ENCODE peak calls at places on chromosomes 5 and 9, in four cellular contexts. F is H1, D is HepG2, E is GM12878. L is an unnamed sample.

GRCh38 chr5:60585618-60586017 is 114.3 kb downstream of the DEPDC1B start:
- DNase-seq in F (no peak), D (no peak), E (no peak), L (no peak)

GRCh38 chr5:59218424-59219045 is 635.7 kb downstream of the RAB3C start:
- DNase-seq in F (no peak), D (peak), E (no peak), L (no peak)

GRCh38 chr5:61649971-61650370 is 317.9 kb downstream of the ZSWIM6 start:
- DNase-seq in F (no peak), D (no peak), E (no peak), L (no peak)

GRCh38 chr5:72799721-72800120 is 16.7 kb upstream of the TNPO1 start:
- DNase-seq in F (no peak), D (no peak), E (no peak), L (no peak)

GRCh38 chr9:111632695-111633388 is 1.7 kb downstream of the DNAJC25 start:
- DNase-seq in F (no peak), D (no peak), E (no peak), L (no peak)

GRCh38 chr5:55853818-55854217 is 2.7 kb downstream of the IL31RA start:
- DNase-seq in F (no peak), D (no peak), E (no peak), L (no peak)

GRCh38 chr5:219492-219891 is 1.4 kb downstream of the SDHA start:
- DNase-seq in F (no peak), D (no peak), E (no peak), L (no peak)

GRCh38 chr9:75053869-75054268 is 25.8 kb upstream of the CARNMT1 start:
- DNase-seq in F (no peak), D (no peak), E (peak), L (no peak)

GRCh38 chr5:17316973-17317459 is 99.6 kb downstream of the BASP1 start:
- DNase-seq in F (no peak), D (no peak), E (peak), L (no peak)

GRCh38 chr5:123422433-123423277 is 548 bp downstream of the CEP120 start:
- DNase-seq in F (no peak), D (peak), E (no peak), L (peak)
- TF ChIP-seq SUZ12 in F (no peak), D (no peak), E (no peak), L (no peak)

DNA sequence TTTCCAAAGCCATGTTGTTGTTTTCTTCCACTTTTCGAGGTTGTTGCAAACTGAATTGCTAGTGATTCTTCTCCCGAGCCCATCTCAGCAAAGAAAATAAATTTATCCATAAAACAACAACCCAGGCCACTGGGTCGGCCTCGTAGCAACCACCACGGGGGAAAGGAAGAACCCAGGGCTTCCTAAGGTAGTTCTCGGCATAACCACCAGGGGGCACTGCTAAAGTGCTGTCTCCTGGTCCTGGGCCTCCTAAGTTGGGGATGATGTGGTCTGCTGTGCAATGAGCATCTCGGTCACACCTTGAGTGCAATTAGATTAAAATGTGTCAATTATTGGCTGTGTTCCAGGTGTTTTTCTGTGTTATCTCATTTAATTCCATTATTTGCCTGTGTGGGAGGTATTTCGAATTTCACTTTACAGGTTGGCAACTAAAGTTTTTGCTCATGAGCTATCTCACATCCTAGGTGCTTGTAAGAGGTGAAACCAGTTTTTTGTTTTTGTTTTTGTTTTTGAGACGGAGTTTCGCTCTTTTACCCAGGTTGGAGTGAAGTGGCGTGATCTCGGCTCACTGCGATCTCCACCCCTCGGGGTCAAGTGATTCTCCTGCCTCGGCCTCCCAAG is 102.8 kb upstream of the DAP start:
- DNase-seq in F (peak), D (peak), E (peak), L (peak)
- TF ChIP-seq SP1 in F (no peak), D (no peak), E (no peak), L (no peak)

DNA sequence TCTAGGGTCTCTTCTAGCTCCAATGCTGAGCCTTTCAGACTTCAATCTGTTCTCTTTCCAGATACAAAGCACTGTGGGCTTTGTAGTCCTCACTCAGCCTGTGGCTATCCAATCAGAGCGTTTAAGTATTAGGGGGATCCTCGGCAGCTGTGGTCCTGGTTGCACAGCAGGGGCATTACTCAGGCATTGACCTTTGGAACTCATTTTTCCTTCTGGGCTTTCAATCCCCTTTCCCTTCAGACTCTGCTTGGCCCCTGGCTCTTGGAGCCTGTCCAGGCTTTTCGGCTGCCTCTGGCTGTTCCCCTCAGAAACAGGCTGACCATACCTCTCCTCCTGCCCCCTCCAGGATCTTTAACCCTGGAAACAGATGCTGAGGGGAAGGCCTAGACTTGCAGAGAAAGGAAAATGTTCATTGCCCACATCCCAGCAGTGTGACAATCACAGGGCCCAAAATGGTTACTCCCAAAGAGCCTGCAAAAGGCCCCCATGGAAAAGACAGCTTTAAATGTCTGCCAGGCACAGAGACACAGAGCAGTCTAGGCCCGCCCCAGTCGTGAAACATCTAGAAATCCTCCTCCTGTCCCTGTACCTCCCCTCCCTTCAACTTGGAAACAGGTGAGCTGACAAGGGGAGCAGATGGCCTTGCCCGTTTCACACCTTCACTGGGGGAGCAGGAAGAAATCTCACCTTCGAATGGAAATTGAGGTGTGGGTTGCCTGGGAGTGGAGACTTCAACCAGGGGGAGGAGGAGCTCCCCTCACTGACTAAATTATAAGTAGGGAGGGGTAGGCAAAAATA is 13.7 kb downstream of the C1QTNF2 start:
- DNase-seq in F (no peak), D (no peak), E (no peak), L (no peak)
- TF ChIP-seq SUZ12 in F (no peak), D (no peak), E (no peak), L (no peak)

GRCh38 chr9:136577941-136578619 is 32.2 kb upstream of the NOTCH1 start:
- DNase-seq in F (no peak), D (no peak), E (no peak), L (no peak)
- TF ChIP-seq SP1 in F (no peak), D (no peak), E (no peak), L (no peak)

DNA sequence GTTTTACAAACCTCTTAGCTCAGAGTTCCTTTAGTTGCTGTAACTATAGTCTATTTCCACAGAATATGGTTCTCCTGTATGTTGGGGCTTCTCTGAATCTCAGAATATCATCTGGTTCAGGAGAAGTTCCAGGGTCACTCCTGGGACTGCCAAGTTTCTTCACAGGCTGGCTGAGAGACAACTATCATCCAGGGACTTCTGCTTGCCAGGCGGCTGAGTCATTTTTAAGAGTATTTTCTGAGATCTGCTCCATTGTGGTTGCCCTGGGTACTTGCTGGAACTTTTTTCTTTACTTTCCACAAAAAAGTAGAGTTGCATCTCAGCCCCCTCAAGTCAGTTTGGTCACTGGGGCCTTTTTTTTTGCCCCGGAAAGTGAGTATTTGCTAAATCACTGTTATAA is 566.5 kb downstream of the LRRC70 start:
- DNase-seq in F (no peak), D (no peak), E (no peak), L (no peak)
- TF ChIP-seq SUZ12 in F (no peak), D (no peak), E (no peak), L (no peak)

GRCh38 chr5:110738503-110738811 is 350 bp upstream of the SLC25A46 start:
- DNase-seq in F (no peak), D (no peak), E (no peak), L (peak)

GRCh38 chr5:110734101-110734500 is 4.7 kb upstream of the SLC25A46 start:
- DNase-seq in F (no peak), D (no peak), E (no peak), L (no peak)

GRCh38 chr5:110736763-110737162 is 2.0 kb upstream of the SLC25A46 start:
- DNase-seq in F (no peak), D (no peak), E (no peak), L (no peak)

GRCh38 chr5:110735545-110735944 is 3.3 kb upstream of the SLC25A46 start:
- DNase-seq in F (no peak), D (no peak), E (no peak), L (no peak)

GRCh38 chr5:110738812-110739651 is at the start of gene SLC25A46:
- DNase-seq in F (peak), D (peak), E (peak), L (peak)
- TF ChIP-seq SP1 in F (no peak), D (no peak), E (no peak), L (no peak)

GRCh38 chr5:139964994-139965565 is 78.0 kb downstream of the NRG2 start:
- DNase-seq in F (no peak), D (no peak), E (no peak), L (no peak)

GRCh38 chr5:139967353-139967752 is 75.7 kb downstream of the NRG2 start:
- DNase-seq in F (no peak), D (no peak), E (no peak), L (no peak)

GRCh38 chr5:139968547-139969261 is 74.4 kb downstream of the NRG2 start:
- DNase-seq in F (peak), D (peak), E (peak), L (peak)

GRCh38 chr5:139964266-139964993 is 78.7 kb downstream of the NRG2 start:
- DNase-seq in F (no peak), D (no peak), E (peak), L (no peak)

GRCh38 chr5:139966856-139967255 is 76.2 kb downstream of the NRG2 start:
- DNase-seq in F (no peak), D (no peak), E (no peak), L (no peak)
- TF ChIP-seq SUZ12 in F (no peak), D (no peak), E (no peak), L (no peak)

DNA sequence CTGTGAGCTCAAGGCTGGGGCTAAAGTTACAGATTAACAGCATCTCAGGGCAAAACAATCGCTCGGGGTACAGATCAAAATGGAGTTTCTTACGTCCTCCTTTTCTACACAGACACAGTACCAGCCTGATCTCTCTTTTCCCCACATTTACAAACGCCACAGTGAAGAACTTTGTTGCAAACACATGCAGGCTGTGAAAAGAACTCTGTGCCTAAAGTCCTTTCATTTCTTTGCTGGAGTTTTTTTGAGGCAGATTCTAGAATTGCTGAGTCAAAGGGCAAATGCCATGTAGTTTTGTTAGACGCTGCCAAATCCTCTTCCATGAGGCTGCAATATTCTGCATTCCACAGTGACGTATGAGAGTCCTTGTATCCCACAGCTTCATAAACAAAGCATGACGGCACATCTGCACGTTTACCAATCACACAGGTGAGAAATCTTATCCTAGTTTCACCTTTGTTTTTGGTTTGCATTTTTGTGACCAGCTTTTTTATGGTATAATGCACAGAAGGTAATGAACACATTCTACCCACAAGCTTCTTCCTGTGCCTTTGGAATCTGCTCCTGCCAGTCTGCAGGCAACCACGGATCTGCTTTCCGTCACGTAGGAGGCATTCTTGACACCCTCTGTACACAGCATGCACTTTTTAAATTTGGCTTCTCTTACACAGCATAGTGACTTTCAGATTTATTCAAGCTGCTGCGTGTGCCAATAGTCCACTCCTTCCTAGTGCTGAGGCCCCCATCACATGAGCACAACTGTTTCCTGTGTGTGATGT is 44.6 kb upstream of the LPCAT1 start:
- DNase-seq in F (no peak), D (peak), E (no peak), L (no peak)
- TF ChIP-seq SP1 in F (no peak), D (no peak), E (no peak), L (no peak)

DNA sequence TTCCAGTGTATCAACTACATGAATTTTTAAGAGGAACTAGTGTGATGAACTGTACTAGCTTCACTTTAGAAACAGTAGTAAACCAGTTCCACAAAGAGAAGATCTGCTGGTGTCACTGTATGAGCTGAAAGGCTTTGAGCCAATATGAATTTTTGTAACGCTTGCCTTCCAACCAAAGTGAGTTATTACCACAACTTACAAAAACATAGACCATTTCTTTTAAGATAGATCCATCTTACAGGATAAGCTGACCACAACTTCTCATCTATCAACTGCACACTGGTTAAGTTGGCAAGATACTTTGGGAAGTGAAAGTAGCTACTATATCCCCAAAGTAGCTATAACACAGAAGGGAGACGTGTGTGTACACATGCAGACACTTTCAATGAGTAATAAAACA is 849.6 kb upstream of the DMAC1 start:
- DNase-seq in F (no peak), D (no peak), E (peak), L (no peak)
- TF ChIP-seq SUZ12 in F (no peak), D (no peak), E (no peak), L (no peak)

L was measured in HEK293T.